ENCODE peak calls at places on chromosome 6, in nine cellular contexts. Z is PC-3, K is GM23248, O is hepatocyte, V is HCT116, W is neural progenitor cell, P is SK-N-SH, D is OCI-LY7, Y is MM.1S. B is an unnamed sample.

GRCh38 chr6:112253842-112254816 is at the start of gene LAMA4:
- DNase-seq in V (no peak), K (peak; percentile 83), D (no peak), Y (no peak), Z (peak; percentile 50), W (peak; percentile 59), O (peak; percentile 45), P (peak; percentile 64), B (peak; percentile 68)

GRCh38 chr6:81859884-81860283 is 107.4 kb upstream of the TENT5A start:
- DNase-seq in K (no peak), D (no peak), Y (no peak), O (no peak), P (no peak), Z (no peak), V (no peak), W (no peak), B (no peak)

GRCh38 chr6:50452001-50452400 is 261.3 kb upstream of the TFAP2D start:
- DNase-seq in Y (no peak), K (no peak), W (no peak), O (no peak), P (no peak), Z (no peak), D (no peak), V (no peak), B (no peak)

GRCh38 chr6:43274916-43275597 is 23.0 kb upstream of the SLC22A7 start:
- DNase-seq in O (peak; percentile 86), Z (no peak), V (no peak), P (peak; percentile 88), D (no peak), K (peak; percentile 33), Y (no peak), W (peak; percentile 49), B (peak; percentile 38)

GRCh38 chr6:37550436-37550835 is 50.7 kb upstream of the CCDC167 start:
- DNase-seq in Y (no peak), K (peak; percentile 75), O (no peak), Z (peak; percentile 54), W (no peak), V (no peak), P (no peak), D (no peak), B (no peak)

GRCh38 chr6:158943380-158944032 is 56.5 kb downstream of the RSPH3 start:
- DNase-seq in V (no peak), Z (no peak), O (no peak), Y (no peak), K (no peak), W (no peak), D (no peak), P (no peak), B (no peak)

GRCh38 chr6:13629459-13630116 is 14.5 kb downstream of the NOL7 start:
- DNase-seq in K (no peak), P (no peak), Z (no peak), Y (no peak), V (no peak), D (no peak), O (no peak), W (no peak), B (no peak)

GRCh38 chr6:154478021-154478651 is 32.3 kb downstream of the CNKSR3 start:
- DNase-seq in K (peak; percentile 40), Z (no peak), P (no peak), D (no peak), W (no peak), V (no peak), O (no peak), Y (no peak), B (no peak)

GRCh38 chr6:5466459-5466858 is 205.1 kb downstream of the FARS2 start:
- DNase-seq in W (no peak), D (no peak), O (no peak), K (peak; percentile 88), P (no peak), Y (no peak), V (no peak), Z (peak; percentile 54), B (no peak)

GRCh38 chr6:22087960-22088716 is 208.7 kb downstream of the PRL start:
- DNase-seq in P (no peak), W (no peak), D (no peak), O (no peak), Y (no peak), K (no peak), Z (no peak), V (no peak), B (no peak)

GRCh38 chr6:160477901-160478300 is 129.7 kb downstream of the SLC22A3 start:
- DNase-seq in W (no peak), O (no peak), Z (peak; percentile 80), K (peak; percentile 2), P (no peak), Y (no peak), D (no peak), V (no peak), B (no peak)

GRCh38 chr6:48714286-48715049 is 603.5 kb upstream of the PTCHD4 start:
- DNase-seq in Y (no peak), O (no peak), D (no peak), K (no peak), V (no peak), P (no peak), Z (no peak), W (no peak), B (no peak)

GRCh38 chr6:168105813-168106660 is 27.0 kb upstream of the FRMD1 start:
- DNase-seq in W (no peak), Y (no peak), D (no peak), V (no peak), P (peak; percentile 46), K (peak; percentile 8), O (no peak), Z (no peak), B (no peak)

GRCh38 chr6:1062786-1063545 is 248.9 kb upstream of the FOXQ1 start:
- DNase-seq in Z (no peak), Y (no peak), P (no peak), O (no peak), D (no peak), W (peak; percentile 41), V (no peak), K (peak; percentile 9), B (peak; percentile 67)

GRCh38 chr6:1240766-1241165 is 71.1 kb upstream of the FOXQ1 start:
- DNase-seq in Y (no peak), V (no peak), K (peak; percentile 52), P (no peak), Z (peak; percentile 5), O (no peak), D (no peak), W (no peak), B (no peak)

DNA sequence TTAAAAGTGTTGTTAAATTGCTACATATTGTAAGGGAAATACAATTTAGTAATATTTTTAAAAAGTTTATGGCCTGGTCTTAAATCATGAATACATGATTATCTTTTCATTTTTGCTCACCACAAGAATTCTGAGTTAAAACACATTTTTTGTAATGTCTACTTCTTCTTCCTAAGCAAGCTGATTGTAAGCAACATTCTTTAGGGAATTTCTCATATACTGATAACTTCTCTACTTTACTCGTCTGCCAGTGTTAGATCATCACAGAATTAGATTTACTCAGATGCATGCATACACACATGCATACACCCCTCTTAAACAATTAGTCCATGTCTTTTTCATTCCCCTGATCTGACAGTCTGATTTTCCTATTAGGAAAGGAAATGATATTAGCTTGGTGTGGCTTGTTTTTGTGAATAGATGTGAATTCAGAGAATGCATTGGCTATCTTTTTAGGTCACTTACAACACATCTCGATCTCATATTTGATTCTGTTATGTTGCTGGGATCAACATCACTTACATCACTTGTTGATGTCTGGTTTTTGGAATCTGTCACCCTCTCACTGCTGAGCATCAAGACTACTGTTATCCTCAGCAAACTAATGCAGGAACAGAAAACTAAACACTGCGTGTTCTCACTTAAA is 91.4 kb downstream of the FIG4 start:
- DNase-seq in O (no peak), P (peak; percentile 50), W (no peak), Z (no peak), V (no peak), K (peak; percentile 26), D (no peak), Y (no peak), B (no peak)
- TF ChIP-seq EZH2phosphoT487 in O (no peak), P (no peak), W (no peak), Z (no peak), V (no peak), K (no peak), D (no peak), Y (no peak), B (no peak)

DNA sequence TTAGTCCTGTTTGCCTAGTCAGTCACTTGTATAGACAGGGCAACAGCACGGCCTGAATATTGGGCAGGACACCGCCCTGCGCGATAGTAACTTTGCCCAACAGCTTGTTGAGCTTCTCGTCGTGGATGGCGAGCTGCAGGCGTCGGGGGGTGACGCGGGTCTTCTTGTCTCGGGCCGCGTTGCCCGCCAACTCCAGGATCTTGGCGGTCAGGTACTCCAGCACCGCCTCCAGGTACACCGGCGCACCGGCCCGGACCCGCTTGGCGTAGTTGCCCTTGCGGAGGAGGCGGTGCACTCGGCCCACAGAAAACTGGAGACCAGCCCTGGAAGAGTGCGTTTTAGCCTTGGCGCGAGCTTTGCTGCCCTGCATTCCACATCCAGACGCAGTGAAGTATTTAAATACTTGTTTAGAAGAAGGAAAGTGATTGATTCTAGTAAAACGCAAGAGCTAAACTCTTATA is 92.8 kb upstream of the BTN3A2 start:
- DNase-seq in V (no peak), Y (peak; percentile 61), K (peak; percentile 38), W (peak; percentile 74), P (no peak), Z (no peak), O (peak; percentile 73), D (peak; percentile 86), B (peak; percentile 77)
- H3K27ac ChIP-seq in V (no peak overlapping the region), Y (peak overlapping the region; percentile 99), K (peak overlapping the region; percentile 95), W (peak overlapping the region; percentile 42), P (peak overlapping the region; percentile 84), Z (no peak overlapping the region), O (peak overlapping the region; percentile 92), D (peak overlapping the region; percentile 99), B (peak overlapping the region; percentile 91)

GRCh38 chr6:52352239-52353008 is 9.5 kb upstream of the PAQR8 start:
- DNase-seq in D (no peak), O (peak; percentile 80), P (no peak), W (peak; percentile 16), Z (peak; percentile 99), Y (peak; percentile 37), K (peak; percentile 91), V (peak; percentile 82), B (peak; percentile 16)

GRCh38 chr6:52360028-52360427 is 1.9 kb upstream of the PAQR8 start:
- DNase-seq in D (no peak), W (peak; percentile 14), Y (no peak), P (peak; percentile 52), K (no peak), O (no peak), V (no peak), Z (no peak), B (no peak)

GRCh38 chr6:52359403-52359802 is 2.5 kb upstream of the PAQR8 start:
- DNase-seq in Z (no peak), O (no peak), D (no peak), P (no peak), K (no peak), Y (no peak), W (no peak), V (no peak), B (no peak)

GRCh38 chr6:52351879-52352238 is 10.1 kb upstream of the PAQR8 start:
- DNase-seq in P (no peak), K (no peak), V (no peak), O (no peak), Y (no peak), D (no peak), Z (no peak), W (no peak), B (no peak)

GRCh38 chr6:52356017-52356416 is 5.9 kb upstream of the PAQR8 start:
- DNase-seq in O (no peak), K (no peak), Y (no peak), W (no peak), P (no peak), D (no peak), V (no peak), Z (no peak), B (no peak)
- TF ChIP-seq EZH2phosphoT487 in O (no peak), K (no peak), Y (no peak), W (no peak), P (no peak), D (no peak), V (no peak), Z (no peak), B (no peak)

GRCh38 chr6:109024784-109025183 is 69.9 kb downstream of the SESN1 start:
- DNase-seq in D (no peak), Z (no peak), O (no peak), P (no peak), V (no peak), K (no peak), Y (no peak), W (peak; percentile 42), B (peak; percentile 67)
- H3K27ac ChIP-seq in D (no peak overlapping the region), Z (no peak overlapping the region), O (no peak overlapping the region), P (peak overlapping the region; percentile 4), V (no peak overlapping the region), K (no peak overlapping the region), Y (no peak overlapping the region), W (no peak overlapping the region), B (no peak overlapping the region)